ENCODE peak calls at places on chromosome 10, in five cellular contexts. R is upper lobe of left lung, U is HCT116, Q is heart right ventricle, M is right atrium auricular region. I is an unnamed sample.

GRCh38 chr10:116099031-116099430 is 174.0 kb downstream of the GFRA1 start:
- DNase-seq in Q (no peak), R (no peak), M (no peak), U (no peak), I (no peak)

GRCh38 chr10:24008164-24009066 is 200.5 kb upstream of the KIAA1217 start:
- DNase-seq in M (no peak), R (no peak), U (no peak), Q (peak), I (no peak)

GRCh38 chr10:124560377-124560776 is 98.8 kb downstream of the LHPP start:
- DNase-seq in U (no peak), R (no peak), M (peak), Q (peak), I (peak)

GRCh38 chr10:50576245-50576815 is 47.4 kb downstream of the SGMS1 start:
- DNase-seq in R (no peak), U (no peak), M (no peak), Q (peak), I (no peak)

GRCh38 chr10:4316166-4316810 is 509.7 kb upstream of the AKR1E2 start:
- DNase-seq in Q (peak), R (no peak), M (peak), U (no peak), I (peak)

GRCh38 chr10:77768046-77768445 is 130.4 kb upstream of the KCNMA1 start:
- DNase-seq in R (no peak), Q (no peak), M (peak), U (no peak), I (no peak)

GRCh38 chr10:102633282-102633681 is 11.0 kb upstream of the TRIM8 start:
- DNase-seq in U (no peak), R (peak), M (no peak), Q (no peak), I (no peak)

GRCh38 chr10:27912241-27912640 is 86.6 kb downstream of the ODAD2 start:
- DNase-seq in U (no peak), M (no peak), Q (no peak), R (no peak), I (no peak)

GRCh38 chr10:127500098-127500497 is 49.0 kb upstream of the NPS start:
- DNase-seq in Q (no peak), R (no peak), M (no peak), U (no peak), I (no peak)

GRCh38 chr10:112471878-112472487 is 25.0 kb downstream of the VTI1A start:
- DNase-seq in Q (no peak), M (no peak), U (peak), R (no peak), I (no peak)

GRCh38 chr10:82796510-82796909 is 921.5 kb downstream of the NRG3 start:
- DNase-seq in Q (no peak), R (no peak), M (no peak), U (no peak), I (no peak)

GRCh38 chr10:78727728-78728127 is 341.0 kb upstream of the ZMIZ1 start:
- DNase-seq in Q (peak), M (no peak), U (no peak), R (no peak), I (no peak)

GRCh38 chr10:113142601-113143000 is 192.6 kb downstream of the TCF7L2 start:
- DNase-seq in R (no peak), Q (no peak), M (no peak), U (no peak), I (no peak)

GRCh38 chr10:113745374-113745773 is 6.1 kb upstream of the PLEKHS1 start:
- DNase-seq in M (no peak), Q (no peak), R (no peak), U (no peak), I (no peak)

GRCh38 chr10:6053816-6054581 is 8.2 kb downstream of the IL2RA start:
- DNase-seq in Q (peak), R (peak), U (no peak), M (no peak), I (peak)

GRCh38 chr10:30803901-30804322 is 174.4 kb upstream of the LYZL2 start:
- DNase-seq in M (peak), R (no peak), U (no peak), Q (no peak), I (peak)

GRCh38 chr10:4946349-4946717 is 16.9 kb upstream of the AKR1C1 start:
- DNase-seq in Q (no peak), U (no peak), M (no peak), R (no peak), I (no peak)

GRCh38 chr10:73759512-73760115 is 15.4 kb downstream of the SEC24C start:
- DNase-seq in Q (no peak), M (no peak), R (peak), U (no peak), I (no peak)

GRCh38 chr10:67476201-67476600 is 219.8 kb downstream of the CTNNA3 start:
- DNase-seq in M (no peak), Q (no peak), R (no peak), U (no peak), I (no peak)

GRCh38 chr10:29698766-29699490 is 64.2 kb upstream of the SVIL start:
- DNase-seq in Q (no peak), M (no peak), R (no peak), U (no peak), I (no peak)

GRCh38 chr10:51658075-51658474 is 41.3 kb downstream of the CSTF2T start:
- DNase-seq in Q (no peak), M (no peak), R (no peak), U (no peak), I (no peak)

GRCh38 chr10:98624963-98625362 is 178.2 kb upstream of the HPS1 start:
- DNase-seq in Q (no peak), U (no peak), R (no peak), M (no peak), I (no peak)

GRCh38 chr10:78408011-78408410 is 374.3 kb downstream of the RPS24 start:
- DNase-seq in R (no peak), U (no peak), M (no peak), Q (no peak), I (peak)

GRCh38 chr10:44393051-44393630 is 8.2 kb upstream of the CXCL12 start:
- DNase-seq in U (no peak), Q (no peak), R (no peak), M (no peak), I (peak)

GRCh38 chr10:34626158-34626557 is 188.9 kb downstream of the PARD3 start:
- DNase-seq in R (no peak), U (no peak), Q (no peak), M (no peak), I (no peak)

GRCh38 chr10:3789621-3790020 is 4.6 kb upstream of the KLF6 start:
- DNase-seq in M (no peak), R (no peak), U (no peak), Q (no peak), I (no peak)

GRCh38 chr10:98463976-98464754 is 17.4 kb upstream of the HPS1 start:
- DNase-seq in M (no peak), R (no peak), Q (no peak), U (no peak), I (no peak)

GRCh38 chr10:44476421-44476820 is 91.5 kb upstream of the CXCL12 start:
- DNase-seq in Q (no peak), R (no peak), M (no peak), U (no peak), I (no peak)

GRCh38 chr10:28661035-28661434 is 16.3 kb upstream of the BAMBI start:
- DNase-seq in R (no peak), M (no peak), U (no peak), Q (no peak), I (no peak)

GRCh38 chr10:86971146-86971991 is 3.1 kb downstream of the ADIRF start:
- DNase-seq in Q (peak), R (peak), M (peak), U (peak), I (peak)

GRCh38 chr10:60742512-60742911 is 35.8 kb upstream of the CDK1 start:
- DNase-seq in R (no peak), U (no peak), M (no peak), Q (no peak), I (no peak)

GRCh38 chr10:93465806-93466675 is 16.1 kb downstream of the MYOF start:
- DNase-seq in M (peak), Q (peak), R (peak), U (peak), I (peak)

GRCh38 chr10:48300556-48300955 is 5.9 kb upstream of the MAPK8 start:
- DNase-seq in U (no peak), M (no peak), Q (no peak), R (no peak), I (no peak)

DNA sequence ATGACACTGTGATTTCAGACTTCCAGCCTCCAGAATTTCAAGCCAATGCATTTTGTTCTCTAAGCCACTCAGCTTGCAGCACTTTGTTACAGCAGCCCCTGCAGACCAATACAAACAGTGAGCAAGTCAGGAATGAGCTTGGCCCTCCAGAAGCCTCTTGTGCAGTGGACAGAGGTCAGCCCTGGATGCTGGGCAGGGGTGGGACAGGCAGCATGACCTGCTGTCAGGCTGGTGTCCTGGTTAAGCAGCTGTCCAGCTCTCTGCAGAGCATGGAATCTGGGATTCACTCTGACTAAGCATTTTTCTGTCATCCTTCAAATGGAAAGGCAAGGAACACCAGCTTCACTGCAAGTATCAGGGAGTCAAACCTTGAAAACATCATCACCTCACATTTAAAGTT is 85.5 kb upstream of the GDF10 start:
- DNase-seq in M (peak), U (no peak), Q (no peak), R (no peak), I (no peak)
- H3K27ac ChIP-seq in M (no peak), U (no peak), Q (no peak), R (no peak), I (no peak)

GRCh38 chr10:65891073-65891981 is 1034.5 kb upstream of the LRRTM3 start:
- DNase-seq in Q (no peak), R (no peak), M (no peak), U (no peak), I (no peak)
- H3K4me3 ChIP-seq in Q (no peak), R (no peak), M (no peak), U (no peak), I (no peak)

GRCh38 chr10:118953999-118954398 is 75.5 kb upstream of the NANOS1 start:
- DNase-seq in U (no peak), R (no peak), M (peak), Q (no peak), I (no peak)
- H3K27ac ChIP-seq in U (no peak), R (no peak), M (no peak), Q (no peak), I (no peak)

DNA sequence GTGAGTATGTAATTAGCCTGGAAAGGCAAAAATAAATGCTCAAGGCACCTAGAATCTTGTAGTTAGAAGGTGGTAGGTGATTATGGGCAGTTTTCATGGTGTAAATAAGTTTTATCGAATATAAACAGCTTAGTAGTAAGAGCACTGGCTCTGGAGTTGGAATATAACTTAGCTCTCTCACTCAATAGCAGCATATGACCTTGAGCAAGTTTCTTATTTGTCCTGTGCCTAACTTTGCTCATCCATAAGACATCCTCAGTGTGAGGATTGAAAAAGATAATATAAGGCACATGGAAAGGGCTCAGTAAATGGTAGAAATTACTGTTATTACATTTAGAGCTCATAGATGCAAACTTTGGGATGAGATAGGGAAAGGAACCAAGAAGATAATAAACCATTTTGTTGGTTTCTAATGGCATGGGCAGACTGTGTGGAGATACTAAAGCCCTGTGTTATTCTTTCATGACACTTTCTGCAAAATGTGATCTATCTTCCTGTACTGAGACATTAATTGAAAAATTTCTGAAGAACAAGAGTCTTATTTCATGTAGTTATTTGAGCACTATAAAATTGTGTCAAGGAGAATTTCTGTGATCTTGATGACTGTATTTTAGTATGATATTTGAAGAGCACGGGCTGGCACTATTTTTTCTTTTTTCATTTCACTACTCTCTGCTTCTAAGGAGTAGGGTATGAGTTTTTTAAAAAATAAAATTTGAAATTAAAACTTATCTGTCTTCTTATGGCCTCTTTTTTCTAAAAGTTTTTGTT is 3.1 kb downstream of the SLK start:
- DNase-seq in U (no peak), M (no peak), Q (no peak), R (no peak), I (no peak)
- H3K4me3 ChIP-seq in U (no peak), M (peak), Q (peak), R (peak), I (peak)

GRCh38 chr10:92123031-92123450 is 167.8 kb downstream of the CPEB3 start:
- DNase-seq in U (no peak), R (peak), Q (no peak), M (peak), I (no peak)
- H3K27ac ChIP-seq in U (no peak), R (peak), Q (peak), M (peak), I (peak)

DNA sequence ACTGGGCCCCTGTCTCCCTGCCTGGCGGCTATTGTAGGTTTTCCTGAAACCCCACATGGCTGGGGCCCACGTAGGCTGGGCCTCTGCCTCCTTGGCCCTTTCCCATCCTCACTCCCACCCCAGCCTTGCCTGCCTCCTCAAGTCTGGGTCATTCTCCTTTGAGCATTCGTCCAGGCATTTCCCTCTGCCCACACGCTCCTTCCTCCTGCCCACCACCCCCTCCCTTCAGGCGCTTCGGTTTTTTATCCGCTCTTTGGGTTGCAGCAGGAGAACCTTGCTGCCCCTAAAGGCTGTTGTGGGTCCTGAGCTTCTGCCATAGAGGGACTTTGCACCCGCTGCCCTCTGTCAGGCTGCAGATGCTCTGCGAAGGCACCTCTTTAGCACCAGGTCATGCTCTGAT is 9.3 kb downstream of the COL13A1 start:
- DNase-seq in U (no peak), M (no peak), R (no peak), Q (no peak), I (no peak)
- H3K4me3 ChIP-seq in U (no peak), M (no peak), R (no peak), Q (no peak), I (no peak)